ENCODE peak calls at places on chromosomes 12 and 14, in seven cellular contexts. One of them, this sample, is unnamed.

GRCh38 chr12:20800160-20800559 is 10.3 kb upstream of the SLCO1B3 start:
- DNase-seq in fibroblast of lung: no peak
- DNase-seq in colonic mucosa: no peak
- DNase-seq in OCI-LY7: no peak
- DNase-seq in Peyer's patch: no peak
- DNase-seq in tibial artery: no peak
- DNase-seq in esophagus squamous epithelium: no peak
- DNase-seq in this sample: no peak

GRCh38 chr12:85280138-85280983 is at the start of gene ALX1:
- DNase-seq in fibroblast of lung: peak; percentile 44
- DNase-seq in colonic mucosa: peak; percentile 21
- DNase-seq in OCI-LY7: no peak
- DNase-seq in Peyer's patch: peak; percentile 67
- DNase-seq in tibial artery: no peak
- DNase-seq in esophagus squamous epithelium: no peak
- DNase-seq in this sample: peak; percentile 81

GRCh38 chr12:6953417-6954315 is 2.5 kb downstream of the PTPN6 start:
- DNase-seq in fibroblast of lung: no peak
- DNase-seq in colonic mucosa: peak; percentile 72
- DNase-seq in OCI-LY7: peak; percentile 85
- DNase-seq in Peyer's patch: peak; percentile 59
- DNase-seq in tibial artery: peak; percentile 65
- DNase-seq in esophagus squamous epithelium: no peak
- DNase-seq in this sample: peak; percentile 86

GRCh38 chr14:62076368-62076767 is 314.1 kb downstream of the SNAPC1 start:
- DNase-seq in fibroblast of lung: no peak
- DNase-seq in colonic mucosa: no peak
- DNase-seq in OCI-LY7: no peak
- DNase-seq in Peyer's patch: no peak
- DNase-seq in tibial artery: no peak
- DNase-seq in esophagus squamous epithelium: no peak
- DNase-seq in this sample: no peak

GRCh38 chr14:34201909-34202622 is 251.2 kb upstream of the EGLN3 start:
- DNase-seq in fibroblast of lung: no peak
- DNase-seq in colonic mucosa: no peak
- DNase-seq in OCI-LY7: no peak
- DNase-seq in Peyer's patch: no peak
- DNase-seq in tibial artery: no peak
- DNase-seq in esophagus squamous epithelium: no peak
- DNase-seq in this sample: no peak

GRCh38 chr14:106174206-106174605 is 647.8 kb downstream of the TMEM121 start:
- DNase-seq in fibroblast of lung: no peak
- DNase-seq in colonic mucosa: no peak
- DNase-seq in OCI-LY7: no peak
- DNase-seq in Peyer's patch: no peak
- DNase-seq in tibial artery: no peak
- DNase-seq in esophagus squamous epithelium: no peak
- DNase-seq in this sample: no peak

GRCh38 chr12:2475984-2476383 is 318.8 kb upstream of the FKBP4 start:
- DNase-seq in fibroblast of lung: no peak
- DNase-seq in colonic mucosa: no peak
- DNase-seq in OCI-LY7: no peak
- DNase-seq in Peyer's patch: no peak
- DNase-seq in tibial artery: no peak
- DNase-seq in esophagus squamous epithelium: no peak
- DNase-seq in this sample: no peak

GRCh38 chr14:63670692-63671091 is 29.0 kb upstream of the WDR89 start:
- DNase-seq in fibroblast of lung: no peak
- DNase-seq in colonic mucosa: no peak
- DNase-seq in OCI-LY7: no peak
- DNase-seq in Peyer's patch: no peak
- DNase-seq in tibial artery: no peak
- DNase-seq in esophagus squamous epithelium: no peak
- DNase-seq in this sample: no peak

GRCh38 chr12:111438501-111438900 is 32.8 kb downstream of the SH2B3 start:
- DNase-seq in fibroblast of lung: peak; percentile 25
- DNase-seq in colonic mucosa: no peak
- DNase-seq in OCI-LY7: peak; percentile 36
- DNase-seq in Peyer's patch: no peak
- DNase-seq in tibial artery: no peak
- DNase-seq in esophagus squamous epithelium: no peak
- DNase-seq in this sample: peak; percentile 84

GRCh38 chr14:72610831-72611200 is 283.1 kb downstream of the DPF3 start:
- DNase-seq in fibroblast of lung: no peak
- DNase-seq in colonic mucosa: no peak
- DNase-seq in OCI-LY7: no peak
- DNase-seq in Peyer's patch: no peak
- DNase-seq in tibial artery: no peak
- DNase-seq in esophagus squamous epithelium: no peak
- DNase-seq in this sample: no peak

GRCh38 chr14:34794941-34795340 is 80.2 kb downstream of the BAZ1A start:
- DNase-seq in fibroblast of lung: peak; percentile 15
- DNase-seq in colonic mucosa: no peak
- DNase-seq in OCI-LY7: no peak
- DNase-seq in Peyer's patch: no peak
- DNase-seq in tibial artery: no peak
- DNase-seq in esophagus squamous epithelium: no peak
- DNase-seq in this sample: no peak

DNA sequence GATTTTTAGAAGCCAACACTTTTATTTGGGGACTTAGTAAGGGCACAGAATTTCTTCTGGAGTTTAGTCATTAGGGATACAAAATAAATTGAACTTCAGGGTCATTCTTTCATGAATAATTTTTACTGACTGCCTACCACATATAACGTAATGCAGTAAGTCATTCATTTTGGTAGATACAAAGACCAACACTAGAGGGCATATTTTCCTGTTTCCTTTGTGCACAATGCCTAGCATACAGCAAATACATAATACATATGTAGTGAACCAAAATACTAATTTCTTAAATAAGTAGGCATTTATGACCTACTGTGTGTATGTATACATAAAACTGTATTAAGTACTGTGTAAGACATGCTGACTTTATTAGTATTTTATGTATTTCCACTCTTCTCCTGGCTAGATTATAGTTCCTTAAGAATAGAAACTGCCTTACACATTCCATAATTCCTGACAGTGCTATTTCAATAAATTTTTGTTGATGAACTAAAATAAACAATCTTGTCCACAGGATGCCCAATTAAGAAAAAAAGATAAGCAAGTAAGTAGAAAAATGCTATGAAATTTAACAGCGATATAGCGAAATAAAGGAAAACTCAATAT is 47.9 kb downstream of the PPP1R12A start:
- DNase-seq in fibroblast of lung: peak; percentile 78
- DNase-seq in colonic mucosa: no peak
- DNase-seq in OCI-LY7: peak; percentile 52
- DNase-seq in Peyer's patch: no peak
- DNase-seq in tibial artery: no peak
- DNase-seq in esophagus squamous epithelium: no peak
- DNase-seq in this sample: no peak
- TF ChIP-seq CTCF in fibroblast of lung: peak; percentile 35
- TF ChIP-seq CTCF in colonic mucosa: peak; percentile 46
- TF ChIP-seq CTCF in OCI-LY7: peak; percentile 88
- TF ChIP-seq CTCF in Peyer's patch: peak; percentile 64
- TF ChIP-seq CTCF in tibial artery: peak; percentile 49
- TF ChIP-seq CTCF in esophagus squamous epithelium: peak; percentile 41
- TF ChIP-seq CTCF in this sample: peak; percentile 39

DNA sequence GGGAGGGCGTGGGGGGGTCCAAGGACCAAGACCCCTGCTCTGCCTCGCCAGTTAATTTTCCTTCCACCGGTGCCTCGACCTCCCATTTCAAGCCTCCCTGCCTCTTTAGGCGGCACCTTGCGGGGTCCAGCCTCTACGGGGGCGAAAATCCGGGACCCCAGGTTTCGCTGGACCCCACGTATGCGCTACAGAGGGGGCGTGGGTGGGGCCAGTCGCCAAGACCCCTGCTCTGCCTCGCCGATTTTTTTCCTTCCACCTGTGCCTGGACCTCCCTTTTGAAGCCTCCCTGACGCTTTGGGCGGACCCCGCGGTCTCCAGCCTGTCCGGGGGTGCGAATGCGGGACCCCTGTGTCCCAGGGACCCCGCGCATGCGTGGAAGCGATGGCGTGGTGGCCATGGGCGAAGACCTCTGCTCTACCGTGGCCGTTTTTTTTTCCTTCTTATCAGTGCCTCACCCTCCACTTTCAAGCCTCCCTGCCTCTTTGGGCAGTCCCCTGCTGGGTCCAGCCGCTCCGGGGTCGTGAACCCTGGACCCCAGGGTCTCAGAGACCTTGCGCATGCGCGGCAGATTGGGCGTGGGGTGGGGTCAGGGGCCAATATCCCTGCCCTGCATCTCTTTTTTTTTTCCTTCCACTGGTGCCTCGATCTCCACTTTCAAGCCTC is 324.2 kb downstream of the ALG10 start:
- DNase-seq in fibroblast of lung: no peak
- DNase-seq in colonic mucosa: no peak
- DNase-seq in OCI-LY7: no peak
- DNase-seq in Peyer's patch: no peak
- DNase-seq in tibial artery: no peak
- DNase-seq in esophagus squamous epithelium: no peak
- DNase-seq in this sample: no peak
- H3K9me3 ChIP-seq in fibroblast of lung: no peaks in the 10 kb centered on the region
- H3K9me3 ChIP-seq in colonic mucosa: no peaks in the 10 kb centered on the region
- H3K9me3 ChIP-seq in OCI-LY7: no peaks in the 10 kb centered on the region
- H3K9me3 ChIP-seq in Peyer's patch: peaks cover 55% of the 10 kb centered on the region
- H3K9me3 ChIP-seq in tibial artery: peaks cover 67% of the 10 kb centered on the region
- H3K9me3 ChIP-seq in esophagus squamous epithelium: no peaks in the 10 kb centered on the region
- H3K9me3 ChIP-seq in this sample: no peaks in the 10 kb centered on the region

DNA sequence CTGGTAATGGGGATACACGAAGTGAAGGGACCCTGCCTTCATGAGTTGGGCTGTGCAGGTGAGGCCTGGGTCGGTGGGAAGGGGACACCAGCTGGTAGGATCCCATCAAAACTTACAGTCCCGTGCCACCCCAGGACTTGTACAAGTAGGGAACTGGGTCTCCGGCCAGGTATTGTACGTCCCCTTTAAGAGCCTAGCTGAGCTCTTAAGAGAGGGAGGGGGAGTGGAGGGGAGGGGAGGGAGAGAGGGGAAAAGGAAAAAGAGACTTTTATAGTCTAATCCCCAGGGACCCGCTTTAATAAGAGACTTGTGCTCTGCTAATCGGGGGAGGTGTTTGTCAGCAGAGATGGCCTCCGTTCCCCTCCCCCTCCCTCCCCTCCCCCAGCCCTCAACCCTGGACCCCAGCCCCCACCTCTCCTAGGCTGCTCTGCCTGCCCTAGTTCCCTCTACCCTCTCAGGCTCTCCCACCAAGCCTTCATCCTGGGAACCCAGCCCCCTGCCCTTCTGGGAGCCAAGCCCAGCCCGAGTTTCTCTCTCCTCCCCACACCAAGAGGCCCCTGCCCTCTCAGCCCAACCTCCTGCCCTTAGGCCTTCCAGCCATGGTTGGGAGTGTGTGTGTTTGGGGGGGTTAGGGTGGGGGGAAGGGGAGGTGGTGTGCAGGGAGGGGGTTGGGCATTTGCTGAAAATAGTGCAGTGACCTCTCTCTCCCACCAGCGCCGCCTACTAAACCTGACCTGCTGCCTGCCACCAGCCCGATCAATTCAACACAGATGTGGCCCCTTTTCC is 2.6 kb downstream of the GDF11 start:
- DNase-seq in fibroblast of lung: peak; percentile 68
- DNase-seq in colonic mucosa: no peak
- DNase-seq in OCI-LY7: peak; percentile 87
- DNase-seq in Peyer's patch: no peak
- DNase-seq in tibial artery: no peak
- DNase-seq in esophagus squamous epithelium: no peak
- DNase-seq in this sample: no peak
- H3K27ac ChIP-seq in fibroblast of lung: no peak overlapping the region
- H3K27ac ChIP-seq in colonic mucosa: no peak overlapping the region
- H3K27ac ChIP-seq in OCI-LY7: peak overlapping the region; percentile 43
- H3K27ac ChIP-seq in Peyer's patch: peak overlapping the region; percentile 36
- H3K27ac ChIP-seq in tibial artery: no peak overlapping the region
- H3K27ac ChIP-seq in esophagus squamous epithelium: no peak overlapping the region
- H3K27ac ChIP-seq in this sample: peak overlapping the region; percentile 55

GRCh38 chr14:23360496-23360895 is 4.5 kb downstream of the EFS start:
- DNase-seq in fibroblast of lung: no peak
- DNase-seq in colonic mucosa: no peak
- DNase-seq in OCI-LY7: no peak
- DNase-seq in Peyer's patch: no peak
- DNase-seq in tibial artery: no peak
- DNase-seq in esophagus squamous epithelium: no peak
- DNase-seq in this sample: no peak
- TF ChIP-seq CTCF in fibroblast of lung: no peak
- TF ChIP-seq CTCF in colonic mucosa: no peak
- TF ChIP-seq CTCF in OCI-LY7: no peak
- TF ChIP-seq CTCF in Peyer's patch: no peak
- TF ChIP-seq CTCF in tibial artery: no peak
- TF ChIP-seq CTCF in esophagus squamous epithelium: no peak
- TF ChIP-seq CTCF in this sample: no peak

DNA sequence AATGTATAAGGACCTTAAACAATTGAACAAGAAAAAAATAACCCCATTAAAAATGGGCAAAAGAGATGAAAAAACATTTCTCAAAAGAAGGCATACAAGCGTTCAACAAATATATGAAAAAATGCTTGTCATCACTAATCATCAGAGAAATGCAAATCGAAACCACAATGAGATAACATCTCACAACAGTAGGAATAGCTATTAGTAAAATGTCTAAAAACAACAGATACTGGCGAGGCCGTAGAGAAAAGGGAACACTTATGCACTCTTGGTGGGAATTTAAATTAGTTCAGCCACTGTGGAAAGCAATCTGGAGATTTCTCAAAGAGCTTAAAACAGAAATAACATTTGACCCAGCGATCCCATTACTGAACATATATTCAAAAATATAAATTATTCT is 769.8 kb upstream of the MGAT4C start:
- DNase-seq in fibroblast of lung: no peak
- DNase-seq in colonic mucosa: no peak
- DNase-seq in OCI-LY7: no peak
- DNase-seq in Peyer's patch: no peak
- DNase-seq in tibial artery: no peak
- DNase-seq in esophagus squamous epithelium: no peak
- DNase-seq in this sample: no peak
- H3K9me3 ChIP-seq in fibroblast of lung: no peaks in the 10 kb centered on the region
- H3K9me3 ChIP-seq in colonic mucosa: no peaks in the 10 kb centered on the region
- H3K9me3 ChIP-seq in OCI-LY7: no peaks in the 10 kb centered on the region
- H3K9me3 ChIP-seq in Peyer's patch: no peaks in the 10 kb centered on the region
- H3K9me3 ChIP-seq in tibial artery: no peaks in the 10 kb centered on the region
- H3K9me3 ChIP-seq in esophagus squamous epithelium: no peaks in the 10 kb centered on the region
- H3K9me3 ChIP-seq in this sample: no peaks in the 10 kb centered on the region

DNA sequence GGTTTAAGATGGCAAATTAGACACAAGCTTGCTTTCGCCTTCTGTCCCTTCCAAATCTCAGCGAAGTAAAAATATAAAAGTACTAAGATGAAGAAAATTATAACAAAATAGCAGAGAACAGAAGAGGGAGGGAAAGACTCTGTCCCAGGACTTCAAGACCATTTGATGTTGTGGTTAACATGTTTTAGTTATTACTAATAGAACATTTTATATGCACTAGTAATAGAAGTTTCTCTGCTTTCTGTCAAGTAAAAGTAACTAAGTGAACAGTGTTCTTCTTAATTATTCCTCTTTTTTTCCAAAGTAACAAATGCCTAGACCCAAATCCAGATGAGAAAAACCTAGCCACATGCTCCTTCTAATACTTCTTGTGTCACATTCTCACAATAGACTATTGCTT is 85.1 kb upstream of the DAAM1 start:
- DNase-seq in fibroblast of lung: peak; percentile 56
- DNase-seq in colonic mucosa: no peak
- DNase-seq in OCI-LY7: no peak
- DNase-seq in Peyer's patch: no peak
- DNase-seq in tibial artery: no peak
- DNase-seq in esophagus squamous epithelium: no peak
- DNase-seq in this sample: no peak
- H3K27ac ChIP-seq in fibroblast of lung: no peak overlapping the region
- H3K27ac ChIP-seq in colonic mucosa: no peak overlapping the region
- H3K27ac ChIP-seq in OCI-LY7: no peak overlapping the region
- H3K27ac ChIP-seq in Peyer's patch: no peak overlapping the region
- H3K27ac ChIP-seq in tibial artery: no peak overlapping the region
- H3K27ac ChIP-seq in esophagus squamous epithelium: no peak overlapping the region
- H3K27ac ChIP-seq in this sample: no peak overlapping the region

GRCh38 chr14:69574954-69575295 is 254 bp upstream of the CCDC177 start:
- DNase-seq in fibroblast of lung: no peak
- DNase-seq in colonic mucosa: no peak
- DNase-seq in OCI-LY7: no peak
- DNase-seq in Peyer's patch: no peak
- DNase-seq in tibial artery: no peak
- DNase-seq in esophagus squamous epithelium: no peak
- DNase-seq in this sample: no peak
- TF ChIP-seq CTCF in fibroblast of lung: no peak
- TF ChIP-seq CTCF in colonic mucosa: no peak
- TF ChIP-seq CTCF in OCI-LY7: peak; percentile 28
- TF ChIP-seq CTCF in Peyer's patch: no peak
- TF ChIP-seq CTCF in tibial artery: peak; percentile 1
- TF ChIP-seq CTCF in esophagus squamous epithelium: no peak
- TF ChIP-seq CTCF in this sample: no peak